ENCODE peak calls at places on chromosomes 1 and 21, in four cellular contexts. One of them, this sample, is unnamed.
A peak's percentile ranks its signal among the peaks of the same experiment; 100 is the strongest.

GRCh38 chr1:205318231-205318991 is 3.1 kb downstream of the NUAK2 start:
- DNase-seq in activated naive CD8-positive, alpha-beta T cell treated with anti-CD3 and anti-CD28 coated beads for 36 hours: no peak
- DNase-seq in fibroblast of mammary gland: no peak
- DNase-seq in pancreas: peak; percentile 40
- DNase-seq in this sample: no peak

GRCh38 chr1:235206533-235207201 is 45.6 kb upstream of the RBM34 start:
- DNase-seq in activated naive CD8-positive, alpha-beta T cell treated with anti-CD3 and anti-CD28 coated beads for 36 hours: no peak
- DNase-seq in fibroblast of mammary gland: peak; percentile 31
- DNase-seq in pancreas: no peak
- DNase-seq in this sample: no peak

GRCh38 chr1:188888387-188888786 is 1589.3 kb downstream of the BRINP3 start:
- DNase-seq in activated naive CD8-positive, alpha-beta T cell treated with anti-CD3 and anti-CD28 coated beads for 36 hours: no peak
- DNase-seq in fibroblast of mammary gland: no peak
- DNase-seq in pancreas: no peak
- DNase-seq in this sample: no peak

GRCh38 chr1:5765465-5765864 is 226.8 kb downstream of the NPHP4 start:
- DNase-seq in activated naive CD8-positive, alpha-beta T cell treated with anti-CD3 and anti-CD28 coated beads for 36 hours: no peak
- DNase-seq in fibroblast of mammary gland: no peak
- DNase-seq in pancreas: no peak
- DNase-seq in this sample: no peak

GRCh38 chr1:38231941-38232340 is 185.3 kb upstream of the POU3F1 start:
- DNase-seq in activated naive CD8-positive, alpha-beta T cell treated with anti-CD3 and anti-CD28 coated beads for 36 hours: no peak
- DNase-seq in fibroblast of mammary gland: no peak
- DNase-seq in pancreas: no peak
- DNase-seq in this sample: no peak

GRCh38 chr1:160978510-160978927 is 23.9 kb upstream of the ITLN2 start:
- DNase-seq in activated naive CD8-positive, alpha-beta T cell treated with anti-CD3 and anti-CD28 coated beads for 36 hours: no peak
- DNase-seq in fibroblast of mammary gland: no peak
- DNase-seq in pancreas: peak; percentile 84
- DNase-seq in this sample: peak; percentile 69

GRCh38 chr21:41768371-41769042 is 1.7 kb upstream of the RIPK4 start:
- DNase-seq in activated naive CD8-positive, alpha-beta T cell treated with anti-CD3 and anti-CD28 coated beads for 36 hours: peak; percentile 26
- DNase-seq in fibroblast of mammary gland: peak; percentile 79
- DNase-seq in pancreas: peak; percentile 75
- DNase-seq in this sample: peak; percentile 53

GRCh38 chr1:20442920-20443625 is 42.9 kb downstream of the CAMK2N1 start:
- DNase-seq in activated naive CD8-positive, alpha-beta T cell treated with anti-CD3 and anti-CD28 coated beads for 36 hours: no peak
- DNase-seq in fibroblast of mammary gland: peak; percentile 67
- DNase-seq in pancreas: no peak
- DNase-seq in this sample: no peak

GRCh38 chr1:205325334-205325884 is 3.9 kb upstream of the NUAK2 start:
- DNase-seq in activated naive CD8-positive, alpha-beta T cell treated with anti-CD3 and anti-CD28 coated beads for 36 hours: peak; percentile 50
- DNase-seq in fibroblast of mammary gland: peak; percentile 82
- DNase-seq in pancreas: peak; percentile 83
- DNase-seq in this sample: peak; percentile 90

GRCh38 chr1:71135571-71135970 is 54.7 kb upstream of the ZRANB2 start:
- DNase-seq in activated naive CD8-positive, alpha-beta T cell treated with anti-CD3 and anti-CD28 coated beads for 36 hours: no peak
- DNase-seq in fibroblast of mammary gland: peak; percentile 59
- DNase-seq in pancreas: no peak
- DNase-seq in this sample: no peak

GRCh38 chr1:93571623-93572310 is 109.9 kb downstream of the BCAR3 start:
- DNase-seq in activated naive CD8-positive, alpha-beta T cell treated with anti-CD3 and anti-CD28 coated beads for 36 hours: no peak
- DNase-seq in fibroblast of mammary gland: no peak
- DNase-seq in pancreas: no peak
- DNase-seq in this sample: no peak

GRCh38 chr1:116724765-116725375 is 29.4 kb upstream of the CD2 start:
- DNase-seq in activated naive CD8-positive, alpha-beta T cell treated with anti-CD3 and anti-CD28 coated beads for 36 hours: peak; percentile 73
- DNase-seq in fibroblast of mammary gland: peak; percentile 65
- DNase-seq in pancreas: peak; percentile 67
- DNase-seq in this sample: peak; percentile 77

GRCh38 chr1:12173631-12174121 is 6.9 kb downstream of the TNFRSF1B start:
- DNase-seq in activated naive CD8-positive, alpha-beta T cell treated with anti-CD3 and anti-CD28 coated beads for 36 hours: peak; percentile 87
- DNase-seq in fibroblast of mammary gland: no peak
- DNase-seq in pancreas: no peak
- DNase-seq in this sample: no peak

GRCh38 chr1:84122780-84123382 is 21.2 kb upstream of the PRKACB start:
- DNase-seq in activated naive CD8-positive, alpha-beta T cell treated with anti-CD3 and anti-CD28 coated beads for 36 hours: peak; percentile 23
- DNase-seq in fibroblast of mammary gland: peak; percentile 67
- DNase-seq in pancreas: peak; percentile 51
- DNase-seq in this sample: peak; percentile 76

GRCh38 chr1:58652351-58653184 is 47.3 kb downstream of the MYSM1 start:
- DNase-seq in activated naive CD8-positive, alpha-beta T cell treated with anti-CD3 and anti-CD28 coated beads for 36 hours: peak; percentile 32
- DNase-seq in fibroblast of mammary gland: peak; percentile 84
- DNase-seq in pancreas: peak; percentile 67
- DNase-seq in this sample: peak; percentile 91

GRCh38 chr1:182383037-182383661 is 8.4 kb downstream of the GLUL start:
- DNase-seq in activated naive CD8-positive, alpha-beta T cell treated with anti-CD3 and anti-CD28 coated beads for 36 hours: no peak
- DNase-seq in fibroblast of mammary gland: no peak
- DNase-seq in pancreas: no peak
- DNase-seq in this sample: no peak

This sample was measured in fibroblast of pulmonary artery.